ENCODE peak calls at places on chromosomes 6 and 20, in eight cellular contexts. One of them, this sample, is unnamed.

GRCh38 chr6:22631101-22631500 is 61.7 kb downstream of the HDGFL1 start:
- ATAC-seq in esophagus mucosa: no peak
- ATAC-seq in upper lobe of left lung: no peak
- ATAC-seq in pancreas: no peak
- ATAC-seq in left lung: peak
- ATAC-seq in aorta: no peak
- ATAC-seq in HCT116: no peak
- ATAC-seq in stimulated activated naive CD8-positive, alpha-beta T cell treated with anti-CD3 and anti-CD28 coated beads, Interleukin-15, amount 100 ng/mL, for 72 hours: no peak
- ATAC-seq in this sample: no peak

GRCh38 chr20:21157006-21157405 is 31.1 kb downstream of the KIZ start:
- ATAC-seq in esophagus mucosa: no peak
- ATAC-seq in upper lobe of left lung: no peak
- ATAC-seq in pancreas: no peak
- ATAC-seq in left lung: no peak
- ATAC-seq in aorta: no peak
- ATAC-seq in HCT116: no peak
- ATAC-seq in stimulated activated naive CD8-positive, alpha-beta T cell treated with anti-CD3 and anti-CD28 coated beads, Interleukin-15, amount 100 ng/mL, for 72 hours: no peak
- ATAC-seq in this sample: no peak

GRCh38 chr6:161127071-161127740 is 135.6 kb downstream of the MAP3K4 start:
- ATAC-seq in esophagus mucosa: no peak
- ATAC-seq in upper lobe of left lung: no peak
- ATAC-seq in pancreas: no peak
- ATAC-seq in left lung: no peak
- ATAC-seq in aorta: no peak
- ATAC-seq in HCT116: no peak
- ATAC-seq in stimulated activated naive CD8-positive, alpha-beta T cell treated with anti-CD3 and anti-CD28 coated beads, Interleukin-15, amount 100 ng/mL, for 72 hours: no peak
- ATAC-seq in this sample: no peak

GRCh38 chr6:117263353-117263927 is 1.9 kb upstream of the VGLL2 start:
- ATAC-seq in esophagus mucosa: no peak
- ATAC-seq in upper lobe of left lung: no peak
- ATAC-seq in pancreas: no peak
- ATAC-seq in left lung: no peak
- ATAC-seq in aorta: no peak
- ATAC-seq in HCT116: no peak
- ATAC-seq in stimulated activated naive CD8-positive, alpha-beta T cell treated with anti-CD3 and anti-CD28 coated beads, Interleukin-15, amount 100 ng/mL, for 72 hours: no peak
- ATAC-seq in this sample: no peak

GRCh38 chr6:157187182-157188093 is 135.9 kb downstream of the TMEM242 start:
- ATAC-seq in esophagus mucosa: peak
- ATAC-seq in upper lobe of left lung: no peak
- ATAC-seq in pancreas: peak
- ATAC-seq in left lung: peak
- ATAC-seq in aorta: peak
- ATAC-seq in HCT116: no peak
- ATAC-seq in stimulated activated naive CD8-positive, alpha-beta T cell treated with anti-CD3 and anti-CD28 coated beads, Interleukin-15, amount 100 ng/mL, for 72 hours: no peak
- ATAC-seq in this sample: peak

GRCh38 chr6:18154507-18155272 is at the start of gene TPMT:
- ATAC-seq in esophagus mucosa: no peak
- ATAC-seq in upper lobe of left lung: no peak
- ATAC-seq in pancreas: peak
- ATAC-seq in left lung: peak
- ATAC-seq in aorta: no peak
- ATAC-seq in HCT116: peak
- ATAC-seq in stimulated activated naive CD8-positive, alpha-beta T cell treated with anti-CD3 and anti-CD28 coated beads, Interleukin-15, amount 100 ng/mL, for 72 hours: peak
- ATAC-seq in this sample: no peak

GRCh38 chr6:17869010-17869752 is 118.3 kb downstream of the KIF13A start:
- ATAC-seq in esophagus mucosa: peak
- ATAC-seq in upper lobe of left lung: no peak
- ATAC-seq in pancreas: no peak
- ATAC-seq in left lung: no peak
- ATAC-seq in aorta: no peak
- ATAC-seq in HCT116: no peak
- ATAC-seq in stimulated activated naive CD8-positive, alpha-beta T cell treated with anti-CD3 and anti-CD28 coated beads, Interleukin-15, amount 100 ng/mL, for 72 hours: no peak
- ATAC-seq in this sample: no peak

GRCh38 chr20:33622705-33623390 is 39.3 kb upstream of the C20orf144 start:
- ATAC-seq in esophagus mucosa: no peak
- ATAC-seq in upper lobe of left lung: no peak
- ATAC-seq in pancreas: no peak
- ATAC-seq in left lung: no peak
- ATAC-seq in aorta: no peak
- ATAC-seq in HCT116: no peak
- ATAC-seq in stimulated activated naive CD8-positive, alpha-beta T cell treated with anti-CD3 and anti-CD28 coated beads, Interleukin-15, amount 100 ng/mL, for 72 hours: no peak
- ATAC-seq in this sample: no peak

GRCh38 chr20:16011061-16011460 is 562.2 kb downstream of the KIF16B start:
- ATAC-seq in esophagus mucosa: no peak
- ATAC-seq in upper lobe of left lung: no peak
- ATAC-seq in pancreas: no peak
- ATAC-seq in left lung: no peak
- ATAC-seq in aorta: no peak
- ATAC-seq in HCT116: no peak
- ATAC-seq in stimulated activated naive CD8-positive, alpha-beta T cell treated with anti-CD3 and anti-CD28 coated beads, Interleukin-15, amount 100 ng/mL, for 72 hours: no peak
- ATAC-seq in this sample: no peak

GRCh38 chr20:16573011-16573965 is at the start of gene KIF16B:
- ATAC-seq in esophagus mucosa: peak
- ATAC-seq in upper lobe of left lung: peak
- ATAC-seq in pancreas: peak
- ATAC-seq in left lung: peak
- ATAC-seq in aorta: peak
- ATAC-seq in HCT116: peak
- ATAC-seq in stimulated activated naive CD8-positive, alpha-beta T cell treated with anti-CD3 and anti-CD28 coated beads, Interleukin-15, amount 100 ng/mL, for 72 hours: peak
- ATAC-seq in this sample: peak

GRCh38 chr6:157029980-157030690 is 253.0 kb downstream of the ARID1B start:
- ATAC-seq in esophagus mucosa: peak
- ATAC-seq in upper lobe of left lung: no peak
- ATAC-seq in pancreas: no peak
- ATAC-seq in left lung: no peak
- ATAC-seq in aorta: no peak
- ATAC-seq in HCT116: no peak
- ATAC-seq in stimulated activated naive CD8-positive, alpha-beta T cell treated with anti-CD3 and anti-CD28 coated beads, Interleukin-15, amount 100 ng/mL, for 72 hours: peak
- ATAC-seq in this sample: no peak

GRCh38 chr6:138007014-138007472 is 100.2 kb downstream of the PERP start:
- ATAC-seq in esophagus mucosa: peak
- ATAC-seq in upper lobe of left lung: peak
- ATAC-seq in pancreas: peak
- ATAC-seq in left lung: peak
- ATAC-seq in aorta: no peak
- ATAC-seq in HCT116: peak
- ATAC-seq in stimulated activated naive CD8-positive, alpha-beta T cell treated with anti-CD3 and anti-CD28 coated beads, Interleukin-15, amount 100 ng/mL, for 72 hours: no peak
- ATAC-seq in this sample: no peak

GRCh38 chr6:134493789-134494188 is 175.9 kb upstream of the SGK1 start:
- ATAC-seq in esophagus mucosa: peak
- ATAC-seq in upper lobe of left lung: no peak
- ATAC-seq in pancreas: no peak
- ATAC-seq in left lung: no peak
- ATAC-seq in aorta: no peak
- ATAC-seq in HCT116: no peak
- ATAC-seq in stimulated activated naive CD8-positive, alpha-beta T cell treated with anti-CD3 and anti-CD28 coated beads, Interleukin-15, amount 100 ng/mL, for 72 hours: no peak
- ATAC-seq in this sample: no peak

GRCh38 chr20:51508780-51509179 is 33.7 kb downstream of the NFATC2 start:
- ATAC-seq in esophagus mucosa: no peak
- ATAC-seq in upper lobe of left lung: no peak
- ATAC-seq in pancreas: no peak
- ATAC-seq in left lung: no peak
- ATAC-seq in aorta: no peak
- ATAC-seq in HCT116: no peak
- ATAC-seq in stimulated activated naive CD8-positive, alpha-beta T cell treated with anti-CD3 and anti-CD28 coated beads, Interleukin-15, amount 100 ng/mL, for 72 hours: no peak
- ATAC-seq in this sample: no peak

GRCh38 chr6:34132486-34133185 is 13.3 kb downstream of the GRM4 start:
- ATAC-seq in esophagus mucosa: no peak
- ATAC-seq in upper lobe of left lung: no peak
- ATAC-seq in pancreas: peak
- ATAC-seq in left lung: peak
- ATAC-seq in aorta: no peak
- ATAC-seq in HCT116: no peak
- ATAC-seq in stimulated activated naive CD8-positive, alpha-beta T cell treated with anti-CD3 and anti-CD28 coated beads, Interleukin-15, amount 100 ng/mL, for 72 hours: no peak
- ATAC-seq in this sample: no peak

GRCh38 chr20:57611605-57612311 is 8.5 kb downstream of the ZBP1 start:
- ATAC-seq in esophagus mucosa: no peak
- ATAC-seq in upper lobe of left lung: no peak
- ATAC-seq in pancreas: no peak
- ATAC-seq in left lung: no peak
- ATAC-seq in aorta: no peak
- ATAC-seq in HCT116: no peak
- ATAC-seq in stimulated activated naive CD8-positive, alpha-beta T cell treated with anti-CD3 and anti-CD28 coated beads, Interleukin-15, amount 100 ng/mL, for 72 hours: no peak
- ATAC-seq in this sample: no peak

GRCh38 chr6:44920952-44921491 is 407.1 kb upstream of the RUNX2 start:
- ATAC-seq in esophagus mucosa: no peak
- ATAC-seq in upper lobe of left lung: no peak
- ATAC-seq in pancreas: peak
- ATAC-seq in left lung: peak
- ATAC-seq in aorta: no peak
- ATAC-seq in HCT116: no peak
- ATAC-seq in stimulated activated naive CD8-positive, alpha-beta T cell treated with anti-CD3 and anti-CD28 coated beads, Interleukin-15, amount 100 ng/mL, for 72 hours: peak
- ATAC-seq in this sample: no peak

GRCh38 chr20:38953630-38954340 is 8.4 kb upstream of the DHX35 start:
- ATAC-seq in esophagus mucosa: no peak
- ATAC-seq in upper lobe of left lung: no peak
- ATAC-seq in pancreas: no peak
- ATAC-seq in left lung: no peak
- ATAC-seq in aorta: no peak
- ATAC-seq in HCT116: no peak
- ATAC-seq in stimulated activated naive CD8-positive, alpha-beta T cell treated with anti-CD3 and anti-CD28 coated beads, Interleukin-15, amount 100 ng/mL, for 72 hours: no peak
- ATAC-seq in this sample: no peak

This sample was measured in gastroesophageal sphincter.